ENCODE peak calls at places on chromosomes 12 and 14, in four cellular contexts. P, I, E and J are unnamed samples.
A peak's percentile ranks its signal among the peaks of the same experiment; 100 is the strongest.

GRCh38 chr12:94073441-94074051 is 74.8 kb upstream of the PLXNC1 start:
- DNase-seq in P (no peak), I (no peak), E (no peak), J (no peak)

GRCh38 chr12:2057041-2057792 is 4.4 kb downstream of the CACNA1C start:
- DNase-seq in P (peak; percentile 49), I (peak; percentile 59), E (peak; percentile 97), J (peak; percentile 56)

GRCh38 chr12:102349079-102349478 is 131.3 kb downstream of the IGF1 start:
- DNase-seq in P (no peak), I (no peak), E (no peak), J (no peak)

GRCh38 chr12:108803428-108804105 is 53.8 kb downstream of the SSH1 start:
- DNase-seq in P (peak; percentile 85), I (peak; percentile 84), E (peak; percentile 64), J (peak; percentile 75)

GRCh38 chr12:11553871-11554533 is 95.5 kb upstream of the ETV6 start:
- DNase-seq in P (peak; percentile 70), I (peak; percentile 34), E (peak; percentile 36), J (peak; percentile 34)

GRCh38 chr12:41466762-41467270 is 278.7 kb downstream of the PDZRN4 start:
- DNase-seq in P (no peak), I (no peak), E (peak; percentile 23), J (no peak)

GRCh38 chr14:31243860-31244259 is 36.3 kb upstream of the HECTD1 start:
- DNase-seq in P (no peak), I (no peak), E (no peak), J (no peak)

GRCh38 chr14:23604675-23605170 is 26.1 kb upstream of the JPH4 start:
- DNase-seq in P (no peak), I (no peak), E (no peak), J (no peak)

GRCh38 chr12:3190101-3190500 is 112.9 kb downstream of the TSPAN9 start:
- DNase-seq in P (no peak), I (no peak), E (no peak), J (no peak)

GRCh38 chr14:24920265-24921080 is 129.5 kb downstream of the STXBP6 start:
- DNase-seq in P (no peak), I (no peak), E (no peak), J (no peak)

GRCh38 chr14:73787760-73788508 is 63.7 kb upstream of the PTGR2 start:
- DNase-seq in P (no peak), I (no peak), E (no peak), J (no peak)

GRCh38 chr12:19431407-19432308 is 7.6 kb upstream of the AEBP2 start:
- DNase-seq in P (peak; percentile 41), I (no peak), E (no peak), J (no peak)

GRCh38 chr14:77120771-77121743 is 20.5 kb downstream of the ZDHHC22 start:
- DNase-seq in P (no peak), I (no peak), E (no peak), J (no peak)

GRCh38 chr12:56801661-56802622 is 38.8 kb downstream of the HSD17B6 start:
- DNase-seq in P (peak; percentile 39), I (no peak), E (no peak), J (no peak)

GRCh38 chr12:90816353-90817089 is 138.5 kb downstream of the CCER1 start:
- DNase-seq in P (no peak), I (no peak), E (no peak), J (no peak)

GRCh38 chr14:91229743-91230200 is 14.7 kb downstream of the GPR68 start:
- DNase-seq in P (no peak), I (no peak), E (no peak), J (no peak)

GRCh38 chr12:21607701-21608100 is 3.1 kb upstream of the GYS2 start:
- DNase-seq in P (peak; percentile 61), I (no peak), E (no peak), J (no peak)

GRCh38 chr12:101018540-101018939 is 191.5 kb downstream of the SLC5A8 start:
- DNase-seq in P (peak; percentile 46), I (no peak), E (no peak), J (peak; percentile 44)

GRCh38 chr14:65041434-65041915 is 54.8 kb downstream of the FNTB start:
- DNase-seq in P (no peak), I (no peak), E (no peak), J (no peak)

GRCh38 chr12:102474438-102475064 is 5.8 kb downstream of the IGF1 start:
- DNase-seq in P (peak; percentile 18), I (peak; percentile 59), E (no peak), J (no peak)

GRCh38 chr12:110065540-110065939 is 17.2 kb upstream of the C12orf76 start:
- DNase-seq in P (no peak), I (no peak), E (no peak), J (no peak)

GRCh38 chr14:105410642-105411016 is 9.0 kb upstream of the MTA1 start:
- DNase-seq in P (no peak), I (no peak), E (no peak), J (no peak)

GRCh38 chr12:49552014-49552413 is 13.2 kb downstream of the KCNH3 start:
- DNase-seq in P (no peak), I (no peak), E (no peak), J (no peak)

GRCh38 chr12:83378186-83378727 is 691.6 kb downstream of the TMTC2 start:
- DNase-seq in P (no peak), I (no peak), E (no peak), J (no peak)

GRCh38 chr12:104565606-104566243 is 109.0 kb downstream of the CHST11 start:
- DNase-seq in P (no peak), I (no peak), E (no peak), J (no peak)

GRCh38 chr14:79369359-79370332 is 841.7 kb downstream of the DIO2 start:
- DNase-seq in P (peak; percentile 88), I (no peak), E (no peak), J (no peak)
- TF ChIP-seq HMGXB4 in P (no peak), I (no peak), E (no peak), J (no peak)

DNA sequence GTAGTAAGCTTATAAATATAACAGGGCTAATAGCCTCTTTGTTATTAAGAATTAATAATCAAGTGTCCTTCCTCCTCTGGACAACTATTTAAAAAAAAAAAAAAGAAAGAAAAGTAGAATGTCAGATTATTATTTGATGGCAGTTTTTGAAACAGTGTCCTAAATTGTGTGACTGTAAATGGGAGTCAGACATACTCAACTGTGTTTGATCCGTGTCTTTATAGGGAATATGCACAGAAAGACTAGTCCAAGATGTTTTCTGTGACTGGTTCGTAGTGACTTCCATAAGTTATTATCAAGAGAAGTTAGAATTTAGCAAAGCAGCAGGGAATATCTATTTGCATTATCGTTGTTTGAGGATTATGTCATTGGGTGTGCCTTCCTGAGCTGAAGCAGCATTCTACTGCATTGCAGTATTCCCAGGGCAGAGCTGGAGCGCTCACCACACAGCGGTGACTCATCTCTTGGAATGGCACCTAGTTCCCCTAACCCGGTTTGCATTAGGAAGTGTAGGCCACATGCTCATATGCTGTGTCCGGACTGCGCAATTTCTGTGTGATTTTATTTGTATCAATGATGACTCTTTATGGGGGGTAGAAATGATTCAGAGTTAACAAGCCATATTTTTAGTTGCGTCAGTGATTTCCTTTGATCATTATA is 7.9 kb downstream of the DYNC1H1 start:
- DNase-seq in P (peak; percentile 97), I (peak; percentile 48), E (no peak), J (peak; percentile 90)
- TF ChIP-seq HMGXB4 in P (no peak), I (no peak), E (no peak), J (no peak)

DNA sequence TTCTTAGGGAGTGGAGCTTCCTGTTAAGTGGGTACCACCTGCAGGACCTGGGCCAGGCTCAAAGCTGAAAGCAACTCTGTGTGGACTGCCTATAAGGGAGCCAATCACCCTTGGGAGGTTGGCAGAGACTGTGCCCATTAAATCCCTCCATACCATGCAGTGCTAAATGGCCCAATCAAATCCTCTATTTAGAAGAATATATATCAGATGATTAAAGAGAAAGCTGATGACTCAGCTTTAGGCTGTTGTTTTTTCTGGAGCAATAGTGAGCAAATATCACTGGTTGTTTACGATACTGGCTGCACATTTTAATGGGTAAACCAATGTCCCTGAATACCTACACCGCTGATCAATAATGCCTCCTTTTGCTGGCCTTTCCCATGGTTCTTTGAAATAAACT is 101.3 kb downstream of the TMX1 start:
- DNase-seq in P (no peak), I (no peak), E (no peak), J (no peak)
- TF ChIP-seq HMGXB4 in P (no peak), I (no peak), E (no peak), J (no peak)

GRCh38 chr12:44148936-44149335 is 313.1 kb downstream of the TMEM117 start:
- DNase-seq in P (no peak), I (no peak), E (no peak), J (no peak)

GRCh38 chr12:44143170-44143569 is 307.3 kb downstream of the TMEM117 start:
- DNase-seq in P (no peak), I (no peak), E (no peak), J (no peak)
- TF ChIP-seq HMGXB4 in P (no peak), I (no peak), E (no peak), J (no peak)

GRCh38 chr14:93663317-93663716 is 125.0 kb downstream of the PRIMA1 start:
- DNase-seq in P (no peak), I (no peak), E (no peak), J (no peak)

GRCh38 chr14:93655078-93655750 is 133.1 kb downstream of the PRIMA1 start:
- DNase-seq in P (peak; percentile 58), I (peak; percentile 27), E (peak; percentile 17), J (peak; percentile 60)

GRCh38 chr14:93654599-93654998 is 133.7 kb downstream of the PRIMA1 start:
- DNase-seq in P (no peak), I (no peak), E (no peak), J (no peak)

DNA sequence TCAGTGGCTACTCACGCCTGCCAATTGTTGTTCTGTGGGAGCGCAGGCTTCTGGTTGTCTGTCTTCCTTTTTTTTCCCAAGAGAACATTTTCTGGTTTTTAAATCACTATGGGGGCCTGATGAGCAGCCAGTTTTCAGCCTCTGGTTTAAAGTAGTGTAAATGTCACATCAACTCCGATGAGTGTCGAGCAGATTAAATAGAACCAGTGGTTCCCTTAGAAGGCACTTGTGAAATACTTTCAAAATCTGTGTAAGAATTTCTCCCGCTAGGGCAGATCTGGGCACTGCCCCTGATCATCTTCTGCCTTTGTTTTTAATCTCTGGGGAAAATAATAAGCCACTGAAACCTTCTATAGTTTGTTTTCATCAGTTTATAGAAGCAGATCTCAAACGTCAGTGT is 130.4 kb downstream of the PRIMA1 start:
- DNase-seq in P (no peak), I (no peak), E (no peak), J (no peak)
- TF ChIP-seq HMGXB4 in P (no peak), I (no peak), E (no peak), J (no peak)